ENCODE peak calls at places on chromosomes 6 and 20, in nine cellular contexts. H, S, W, D, I, R, Y, T and C are unnamed samples.
A peak's percentile ranks its signal among the peaks of the same experiment; 100 is the strongest.

GRCh38 chr6:154404791-154405400 is 48.3 kb upstream of the IPCEF1 start:
- DNase-seq in R (no peak), Y (no peak), D (peak; percentile 54), S (no peak), T (no peak), H (no peak), W (peak; percentile 62), I (no peak), C (no peak)

GRCh38 chr20:42472198-42472597 is 717.5 kb downstream of the PTPRT start:
- DNase-seq in S (no peak), Y (no peak), H (no peak), T (no peak), D (no peak), I (no peak), R (no peak), W (no peak), C (no peak)

GRCh38 chr20:57682184-57683038 is 27.4 kb downstream of the PMEPA1 start:
- DNase-seq in W (no peak), I (no peak), D (no peak), R (peak; percentile 66), T (peak; percentile 62), H (no peak), Y (no peak), S (no peak), C (peak; percentile 81)

GRCh38 chr20:16544949-16545348 is 28.3 kb downstream of the KIF16B start:
- DNase-seq in H (no peak), Y (no peak), D (no peak), I (no peak), S (no peak), R (no peak), T (no peak), W (no peak), C (no peak)

GRCh38 chr20:57211949-57212889 is 54.2 kb downstream of the BMP7 start:
- DNase-seq in R (no peak), W (peak; percentile 84), I (peak; percentile 90), S (peak; percentile 54), H (peak; percentile 88), D (peak; percentile 65), Y (no peak), T (peak; percentile 46), C (no peak)

GRCh38 chr6:115947964-115948541 is 112.6 kb downstream of the FRK start:
- DNase-seq in T (no peak), R (no peak), Y (no peak), S (no peak), H (no peak), W (no peak), I (peak; percentile 51), D (no peak), C (no peak)

GRCh38 chr6:108565893-108566292 is 5.2 kb downstream of the FOXO3 start:
- DNase-seq in R (peak; percentile 64), W (peak; percentile 98), S (no peak), D (peak; percentile 87), H (no peak), T (no peak), Y (no peak), I (no peak), C (no peak)

GRCh38 chr6:74581681-74582080 is 624.2 kb downstream of the COL12A1 start:
- DNase-seq in I (no peak), S (no peak), H (no peak), W (no peak), Y (no peak), T (no peak), D (no peak), R (no peak), C (no peak)

GRCh38 chr6:168045706-168046620 is 33.0 kb downstream of the FRMD1 start:
- DNase-seq in I (no peak), R (no peak), Y (peak; percentile 6), H (no peak), D (no peak), S (no peak), W (no peak), T (no peak), C (no peak)

GRCh38 chr6:139028658-139029469 is at the start of gene ABRACL:
- DNase-seq in T (peak; percentile 55), D (peak; percentile 57), W (peak; percentile 33), S (peak; percentile 63), I (peak; percentile 86), H (peak; percentile 93), Y (peak; percentile 79), R (peak; percentile 90), C (peak; percentile 56)

GRCh38 chr20:58718121-58718563 is 25.5 kb downstream of the NPEPL1 start:
- DNase-seq in H (peak; percentile 39), S (no peak), Y (no peak), D (no peak), T (peak; percentile 26), W (no peak), I (peak; percentile 2), R (no peak), C (no peak)

GRCh38 chr6:134173007-134173690 is 120.7 kb upstream of the SLC2A12 start:
- DNase-seq in I (no peak), H (no peak), Y (no peak), R (no peak), W (peak; percentile 24), D (peak; percentile 20), S (no peak), T (no peak), C (no peak)
- H3K4me3 ChIP-seq in I (peak overlapping the region; percentile 79), H (no peak overlapping the region), Y (no peak overlapping the region), R (peak overlapping the region; percentile 45), W (peak overlapping the region; percentile 86), D (peak overlapping the region; percentile 98), S (peak overlapping the region; percentile 81), T (peak overlapping the region; percentile 93), C (peak overlapping the region; percentile 34)

DNA sequence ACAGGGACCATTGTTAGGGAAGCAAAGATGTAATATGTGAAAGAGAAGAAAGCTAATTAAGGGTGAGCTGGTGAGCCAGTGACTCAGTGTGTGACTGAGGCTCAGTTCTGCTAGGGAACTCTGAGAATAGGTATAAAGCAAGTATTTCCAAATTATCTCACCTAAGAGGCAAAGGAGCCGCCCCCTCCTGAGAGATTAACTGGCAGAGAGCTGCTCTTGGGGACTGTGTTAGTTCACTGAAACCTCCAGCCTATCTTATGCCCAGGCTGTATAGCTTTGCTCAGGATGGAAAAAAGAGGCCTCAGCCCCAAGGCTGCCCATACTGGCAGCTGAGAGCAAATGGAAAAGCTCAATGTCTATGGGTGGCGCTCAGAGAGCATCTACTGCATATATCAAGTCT is 152.0 kb downstream of the PAK5 start:
- DNase-seq in R (no peak), D (no peak), I (no peak), H (peak; percentile 76), T (no peak), S (no peak), W (no peak), Y (no peak), C (no peak)
- H3K4me3 ChIP-seq in R (no peak overlapping the region), D (no peak overlapping the region), I (no peak overlapping the region), H (no peak overlapping the region), T (no peak overlapping the region), S (no peak overlapping the region), W (no peak overlapping the region), Y (no peak overlapping the region), C (no peak overlapping the region)

GRCh38 chr6:36733300-36733699 is 35.7 kb downstream of the RAB44 start:
- DNase-seq in W (no peak), T (no peak), S (no peak), I (no peak), H (no peak), R (no peak), D (no peak), Y (no peak), C (no peak)

GRCh38 chr6:36737043-36737785 is 39.6 kb downstream of the RAB44 start:
- DNase-seq in H (no peak), R (no peak), D (no peak), I (no peak), Y (no peak), T (no peak), S (no peak), W (no peak), C (no peak)

GRCh38 chr6:36735110-36735971 is 37.7 kb downstream of the RAB44 start:
- DNase-seq in W (peak; percentile 76), S (no peak), Y (no peak), T (no peak), H (no peak), I (peak; percentile 68), D (peak; percentile 87), R (peak; percentile 43), C (no peak)

GRCh38 chr6:36731622-36732310 is 34.1 kb downstream of the RAB44 start:
- DNase-seq in D (no peak), Y (no peak), I (no peak), R (no peak), H (peak; percentile 69), W (no peak), S (no peak), T (no peak), C (no peak)

GRCh38 chr6:36734486-36735060 is 36.9 kb downstream of the RAB44 start:
- DNase-seq in D (no peak), T (no peak), W (no peak), S (no peak), H (no peak), R (no peak), I (no peak), Y (no peak), C (no peak)
- H3K4me3 ChIP-seq in D (no peak overlapping the region), T (no peak overlapping the region), W (peak overlapping the region; percentile 21), S (no peak overlapping the region), H (no peak overlapping the region), R (no peak overlapping the region), I (no peak overlapping the region), Y (no peak overlapping the region), C (no peak overlapping the region)

GRCh38 chr6:45923831-45924391 is 91.7 kb downstream of the CLIC5 start:
- DNase-seq in R (peak; percentile 79), Y (no peak), D (peak; percentile 64), H (peak; percentile 33), W (peak; percentile 78), S (no peak), I (peak; percentile 56), T (no peak), C (peak; percentile 36)

GRCh38 chr6:45917439-45917838 is 98.2 kb downstream of the CLIC5 start:
- DNase-seq in D (no peak), R (no peak), W (no peak), S (no peak), Y (no peak), T (no peak), H (peak; percentile 2), I (no peak), C (no peak)

GRCh38 chr6:45922728-45923351 is 92.8 kb downstream of the CLIC5 start:
- DNase-seq in Y (peak; percentile 83), H (peak; percentile 90), R (peak; percentile 80), S (peak; percentile 33), W (peak; percentile 87), I (peak; percentile 85), D (peak; percentile 81), T (peak; percentile 74), C (peak; percentile 31)

GRCh38 chr6:45921703-45922270 is 93.9 kb downstream of the CLIC5 start:
- DNase-seq in H (peak; percentile 21), I (no peak), S (no peak), T (no peak), D (no peak), R (no peak), W (peak; percentile 18), Y (no peak), C (no peak)

DNA sequence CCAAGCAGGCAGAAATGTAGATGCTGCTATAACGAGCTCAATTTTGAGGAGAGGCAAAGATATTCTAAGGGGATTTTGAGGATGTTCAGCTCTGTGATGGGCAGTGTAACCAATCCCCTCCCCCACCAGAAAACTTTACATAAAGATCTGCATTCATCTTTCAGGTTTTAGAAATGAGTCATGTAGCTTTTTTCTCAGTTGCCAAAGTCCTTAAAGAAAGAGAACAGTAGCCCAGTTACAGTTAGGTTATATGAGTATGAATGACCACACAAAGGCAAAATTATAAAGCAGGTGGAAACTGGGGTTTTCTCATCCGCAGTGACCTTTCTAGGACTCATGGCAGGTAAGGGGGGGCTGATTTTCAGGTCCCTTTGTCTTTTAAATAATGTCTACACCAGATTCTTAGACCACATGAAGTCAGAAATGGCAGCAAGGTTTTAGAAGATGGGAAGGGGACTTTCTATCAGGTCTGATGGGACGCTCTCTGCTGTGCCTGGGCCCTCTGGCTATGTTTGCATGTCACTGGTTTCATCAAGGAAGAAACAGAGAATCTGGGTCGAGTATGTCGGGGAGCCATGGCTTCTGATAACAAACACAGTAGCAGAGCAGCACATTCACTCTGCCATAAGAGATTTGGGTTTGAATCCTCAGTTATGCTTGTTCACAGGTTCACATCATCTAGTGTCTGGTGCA is 94.7 kb downstream of the CLIC5 start:
- DNase-seq in S (no peak), H (peak; percentile 21), R (peak; percentile 81), T (no peak), I (no peak), W (no peak), D (no peak), Y (no peak), C (peak; percentile 31)
- H3K4me3 ChIP-seq in S (no peak overlapping the region), H (no peak overlapping the region), R (no peak overlapping the region), T (no peak overlapping the region), I (no peak overlapping the region), W (no peak overlapping the region), D (no peak overlapping the region), Y (no peak overlapping the region), C (no peak overlapping the region)